ENCODE peak calls at places on chromosomes 7 and 10, in eight cellular contexts. F is right lobe of liver, K is GM12878, J is upper lobe of left lung, C is heart left ventricle, B is IMR-90, U is K562, M is A549. V is an unnamed sample.

GRCh38 chr7:2412587-2413201 is 9.3 kb downstream of the CHST12 start:
- ATAC-seq in F (no peak), K (peak; percentile 33), J (no peak), C (no peak), B (peak; percentile 81), U (peak; percentile 13), M (peak; percentile 37), V (no peak)

GRCh38 chr7:90621130-90621891 is 25.2 kb downstream of the CDK14 start:
- ATAC-seq in F (peak; percentile 26), K (peak; percentile 88), J (peak; percentile 36), C (no peak), B (no peak), U (no peak), M (no peak), V (no peak)

GRCh38 chr7:92953657-92954056 is 117.3 kb upstream of the CDK6 start:
- ATAC-seq in F (no peak), K (no peak), J (no peak), C (no peak), B (no peak), U (peak; percentile 95), M (peak; percentile 56), V (no peak)

GRCh38 chr7:112882022-112882421 is 91.8 kb upstream of the TMEM168 start:
- ATAC-seq in F (no peak), K (no peak), J (no peak), C (peak; percentile 61), B (no peak), U (no peak), M (no peak), V (no peak)

GRCh38 chr7:87231243-87231642 is 11.7 kb upstream of the TMEM243 start:
- ATAC-seq in F (peak; percentile 70), K (no peak), J (no peak), C (peak; percentile 59), B (no peak), U (no peak), M (no peak), V (no peak)

GRCh38 chr7:94087664-94088352 is 83.7 kb upstream of the BET1 start:
- ATAC-seq in F (peak; percentile 98), K (peak; percentile 97), J (peak; percentile 89), C (peak; percentile 76), B (peak; percentile 87), U (peak; percentile 88), M (peak; percentile 96), V (no peak)

GRCh38 chr7:102304668-102305067 is 18.0 kb downstream of the SH2B2 start:
- ATAC-seq in F (peak; percentile 39), K (no peak), J (no peak), C (peak; percentile 27), B (no peak), U (peak; percentile 47), M (no peak), V (no peak)

GRCh38 chr10:54434782-54435181 is 366.2 kb downstream of the PCDH15 start:
- ATAC-seq in F (no peak), K (no peak), J (no peak), C (no peak), B (no peak), U (no peak), M (no peak), V (no peak)

GRCh38 chr7:144713850-144714249 is 122.0 kb downstream of the TPK1 start:
- ATAC-seq in F (no peak), K (peak; percentile 66), J (no peak), C (no peak), B (no peak), U (no peak), M (no peak), V (no peak)

GRCh38 chr10:116427671-116428070 is at the start of gene PNLIPRP3:
- ATAC-seq in F (no peak), K (no peak), J (no peak), C (no peak), B (no peak), U (no peak), M (no peak), V (no peak)

GRCh38 chr10:116417821-116418220 is 9.8 kb upstream of the PNLIPRP3 start:
- ATAC-seq in F (no peak), K (no peak), J (no peak), C (no peak), B (no peak), U (no peak), M (no peak), V (no peak)

GRCh38 chr10:116418394-116418793 is 9.3 kb upstream of the PNLIPRP3 start:
- ATAC-seq in F (no peak), K (no peak), J (no peak), C (no peak), B (no peak), U (no peak), M (no peak), V (no peak)

DNA sequence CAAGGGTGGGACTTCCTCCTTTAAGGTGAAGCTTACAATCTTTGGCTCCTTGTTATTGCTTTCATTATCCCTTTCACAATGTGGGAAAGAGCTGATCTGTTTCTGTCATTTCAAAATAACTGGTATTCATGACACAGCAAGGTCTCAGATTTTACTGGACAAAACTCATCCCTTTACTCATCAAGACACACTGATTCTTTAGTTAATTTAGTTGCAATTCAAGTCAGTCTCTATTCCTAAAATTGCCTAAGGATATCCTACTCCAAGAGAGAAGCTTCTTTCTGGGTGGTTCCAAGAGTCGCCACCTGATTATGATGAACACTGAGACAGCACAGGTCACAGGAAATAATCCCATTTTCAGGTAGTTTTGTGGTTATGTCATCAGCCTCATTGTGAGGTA is 5.8 kb upstream of the PNLIPRP3 start:
- ATAC-seq in F (no peak), K (no peak), J (no peak), C (no peak), B (no peak), U (no peak), M (no peak), V (no peak)
- TF ChIP-seq CTCF in F (no peak), K (no peak), J (no peak), C (no peak), B (no peak), U (no peak), M (no peak), V (no peak)

GRCh38 chr10:92695679-92696605 is 6.2 kb downstream of the HHEX start:
- ATAC-seq in F (peak; percentile 49), K (no peak), J (peak; percentile 37), C (no peak), B (peak; percentile 87), U (peak; percentile 58), M (peak; percentile 30), V (peak; percentile 44)

GRCh38 chr10:92699518-92700272 is 9.9 kb downstream of the HHEX start:
- ATAC-seq in F (peak; percentile 14), K (peak; percentile 64), J (peak; percentile 66), C (peak; percentile 76), B (peak; percentile 52), U (peak; percentile 50), M (peak; percentile 58), V (peak; percentile 26)

GRCh38 chr10:92696606-92697383 is 7.0 kb downstream of the HHEX start:
- ATAC-seq in F (peak; percentile 38), K (no peak), J (no peak), C (no peak), B (peak; percentile 3), U (peak; percentile 66), M (peak; percentile 67), V (no peak)

GRCh38 chr10:92697663-92698511 is 8.1 kb downstream of the HHEX start:
- ATAC-seq in F (peak; percentile 32), K (peak; percentile 48), J (no peak), C (no peak), B (no peak), U (no peak), M (no peak), V (no peak)

GRCh38 chr10:92699193-92699517 is 9.4 kb downstream of the HHEX start:
- ATAC-seq in F (no peak), K (peak; percentile 47), J (no peak), C (no peak), B (no peak), U (no peak), M (no peak), V (no peak)
- H3K4me3 ChIP-seq in F (peak overlapping the region; percentile 56), K (no peak overlapping the region), J (peak overlapping the region; percentile 49), C (peak overlapping the region; percentile 52), B (peak overlapping the region; percentile 40), U (peak overlapping the region; percentile 37), M (peak overlapping the region; percentile 42), V (peak overlapping the region; percentile 52)

GRCh38 chr10:79250259-79250658 is 97.0 kb upstream of the PPIF start:
- ATAC-seq in F (peak; percentile 5), K (peak; percentile 22), J (peak; percentile 59), C (no peak), B (no peak), U (no peak), M (no peak), V (no peak)

GRCh38 chr10:79249156-79250121 is 97.8 kb upstream of the PPIF start:
- ATAC-seq in F (no peak), K (peak; percentile 54), J (no peak), C (no peak), B (no peak), U (no peak), M (no peak), V (no peak)

GRCh38 chr10:79246606-79247275 is 100.5 kb upstream of the PPIF start:
- ATAC-seq in F (peak; percentile 17), K (no peak), J (peak; percentile 12), C (peak; percentile 69), B (no peak), U (no peak), M (no peak), V (peak; percentile 58)

GRCh38 chr10:79247373-79248137 is 99.7 kb upstream of the PPIF start:
- ATAC-seq in F (no peak), K (peak; percentile 8), J (no peak), C (no peak), B (no peak), U (no peak), M (no peak), V (no peak)

DNA sequence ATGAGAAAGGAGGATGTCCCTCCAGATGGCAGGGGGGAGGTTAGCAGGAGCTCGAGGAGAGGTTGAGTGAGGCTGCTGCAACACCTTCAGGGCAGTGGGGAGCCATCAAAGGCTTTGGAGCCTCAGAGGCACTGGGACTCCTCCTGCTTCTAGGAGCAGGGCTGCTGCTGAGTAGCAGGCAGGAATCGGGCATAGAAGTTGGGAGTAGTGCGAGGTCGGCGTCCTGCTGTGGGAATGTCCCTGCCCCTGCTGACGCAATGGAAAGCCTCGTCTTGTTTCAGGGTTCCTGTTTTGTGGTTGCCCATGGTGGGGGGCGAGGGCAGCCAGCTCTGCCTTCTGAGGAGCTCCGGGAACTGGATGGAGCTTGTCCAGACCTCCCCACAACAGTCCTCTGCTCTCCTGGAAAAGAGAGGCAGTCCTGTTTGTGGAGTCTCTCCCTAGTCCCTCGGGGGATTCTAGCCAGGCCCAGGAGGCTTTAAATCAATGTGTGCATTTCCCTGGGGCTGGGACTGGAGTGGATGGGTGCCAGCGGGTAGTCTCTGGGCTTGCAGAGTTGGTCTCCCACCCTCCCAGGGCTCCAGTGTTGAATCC is 98.8 kb upstream of the PPIF start:
- ATAC-seq in F (peak; percentile 3), K (peak; percentile 8), J (peak; percentile 42), C (peak; percentile 31), B (no peak), U (no peak), M (no peak), V (no peak)
- TF ChIP-seq POLR2A in F (no peak), K (peak; percentile 52), J (peak; percentile 50), C (no peak), B (no peak), U (no peak), M (no peak), V (no peak)

DNA sequence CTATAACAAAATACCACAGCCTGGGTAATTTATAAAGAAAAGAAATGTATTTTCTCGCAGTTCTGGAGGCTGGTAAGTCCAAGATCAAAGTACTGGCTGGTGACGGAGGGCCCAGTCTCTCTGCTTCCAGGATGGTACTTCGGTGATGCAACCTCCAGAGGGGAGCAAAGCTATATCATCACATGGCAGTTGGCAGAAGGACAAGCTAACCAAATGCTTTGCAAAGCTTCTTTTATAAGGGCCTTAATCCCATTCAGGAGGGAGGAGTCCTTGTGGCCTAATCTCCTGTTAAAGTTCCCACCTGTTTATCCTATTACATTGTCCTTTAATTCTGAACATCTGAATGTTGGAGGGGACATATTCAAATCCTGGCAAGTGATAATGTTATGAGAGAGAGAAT is 134.1 kb upstream of the SP4 start:
- ATAC-seq in F (no peak), K (no peak), J (no peak), C (no peak), B (no peak), U (peak; percentile 29), M (no peak), V (no peak)
- TF ChIP-seq CTCF in F (no peak), K (no peak), J (no peak), C (no peak), B (no peak), U (no peak), M (no peak), V (no peak)